ENCODE peak calls at places on chromosomes 16 and 17, in eight cellular contexts. S is T-helper 17 cell; N is mesothelial cell of epicardium; V is stromal cell of bone marrow; O is amniotic stem cell; W is activated CD4-positive, alpha-beta T cell treated with anti-CD3 and anti-CD28 coated beads, Interleukin-2, amount 50 U/mL, for 1 hour; A is fibroblast of the aortic adventitia; J is GM13977. K is an unnamed sample.

GRCh38 chr17:11720816-11721215 is 122.5 kb downstream of the DNAH9 start:
- DNase-seq in S (no peak), N (no peak), V (no peak), O (no peak), W (no peak), A (no peak), J (no peak), K (no peak)

GRCh38 chr16:2700786-2701185 is 18.5 kb downstream of the KCTD5 start:
- DNase-seq in S (no peak), N (no peak), V (no peak), O (no peak), W (no peak), A (no peak), J (no peak), K (no peak)

GRCh38 chr17:76076100-76076764 is 1.7 kb downstream of the GALR2 start:
- DNase-seq in S (no peak), N (no peak), V (no peak), O (no peak), W (no peak), A (no peak), J (no peak), K (no peak)

GRCh38 chr17:2366747-2367494 is 29.6 kb downstream of the SGSM2 start:
- DNase-seq in S (no peak), N (no peak), V (no peak), O (no peak), W (no peak), A (no peak), J (no peak), K (no peak)

GRCh38 chr17:50768348-50768761 is 1.0 kb upstream of the ANKRD40CL start:
- DNase-seq in S (no peak), N (no peak), V (no peak), O (no peak), W (no peak), A (no peak), J (no peak), K (no peak)

GRCh38 chr17:7440823-7441174 is 1.5 kb downstream of the FGF11 start:
- DNase-seq in S (no peak), N (peak; percentile 74), V (no peak), O (no peak), W (no peak), A (peak; percentile 22), J (peak; percentile 81), K (no peak)

GRCh38 chr16:68995011-68995504 is 110.4 kb upstream of the HAS3 start:
- DNase-seq in S (no peak), N (no peak), V (no peak), O (no peak), W (no peak), A (peak; percentile 55), J (no peak), K (peak; percentile 35)

GRCh38 chr16:21260870-21261791 is 17.0 kb downstream of the CRYM start:
- DNase-seq in S (no peak), N (no peak), V (peak; percentile 84), O (no peak), W (no peak), A (peak; percentile 97), J (no peak), K (no peak)

GRCh38 chr17:44734272-44734671 is 24.5 kb upstream of the ADAM11 start:
- DNase-seq in S (no peak), N (no peak), V (no peak), O (no peak), W (no peak), A (no peak), J (no peak), K (no peak)

GRCh38 chr17:27222515-27222914 is 71.4 kb upstream of the WSB1 start:
- DNase-seq in S (no peak), N (no peak), V (no peak), O (no peak), W (no peak), A (no peak), J (no peak), K (no peak)

GRCh38 chr17:8927395-8927794 is 38.1 kb downstream of the PIK3R5 start:
- DNase-seq in S (no peak), N (no peak), V (no peak), O (no peak), W (no peak), A (no peak), J (no peak), K (no peak)

GRCh38 chr16:50315346-50315997 is 49.1 kb downstream of the ADCY7 start:
- DNase-seq in S (no peak), N (no peak), V (no peak), O (no peak), W (no peak), A (peak; percentile 9), J (peak; percentile 10), K (no peak)

GRCh38 chr17:78168906-78169793 is 769 bp downstream of the SYNGR2 start:
- DNase-seq in S (peak; percentile 67), N (peak; percentile 49), V (no peak), O (peak; percentile 24), W (peak; percentile 43), A (no peak), J (peak; percentile 70), K (peak; percentile 75)

GRCh38 chr17:9801505-9801904 is 10.1 kb upstream of the DHRS7C start:
- DNase-seq in S (no peak), N (no peak), V (no peak), O (no peak), W (no peak), A (no peak), J (no peak), K (no peak)

GRCh38 chr17:51682115-51682514 is 421.8 kb downstream of the UTP18 start:
- DNase-seq in S (no peak), N (no peak), V (no peak), O (no peak), W (no peak), A (no peak), J (no peak), K (no peak)

GRCh38 chr17:72466199-72466598 is 345.4 kb downstream of the SOX9 start:
- DNase-seq in S (no peak), N (no peak), V (no peak), O (peak; percentile 49), W (no peak), A (peak; percentile 47), J (peak; percentile 62), K (peak; percentile 13)

GRCh38 chr16:21950782-21951521 is 2.2 kb upstream of the UQCRC2 start:
- DNase-seq in S (no peak), N (no peak), V (no peak), O (no peak), W (peak; percentile 13), A (peak; percentile 55), J (peak; percentile 18), K (no peak)

GRCh38 chr16:66013497-66013896 is 353.0 kb upstream of the CDH5 start:
- DNase-seq in S (no peak), N (no peak), V (no peak), O (no peak), W (no peak), A (no peak), J (no peak), K (no peak)

GRCh38 chr17:73719588-73720071 is 75.4 kb upstream of the SDK2 start:
- DNase-seq in S (no peak), N (no peak), V (no peak), O (no peak), W (no peak), A (no peak), J (no peak), K (no peak)

GRCh38 chr16:88783391-88784073 is 1.5 kb downstream of the PIEZO1 start:
- DNase-seq in S (no peak), N (no peak), V (no peak), O (no peak), W (no peak), A (peak; percentile 30), J (no peak), K (no peak)

GRCh38 chr17:77349976-77350830 is 209.4 kb downstream of the SEC14L1 start:
- DNase-seq in S (no peak), N (peak; percentile 20), V (no peak), O (no peak), W (no peak), A (peak; percentile 77), J (no peak), K (no peak)

GRCh38 chr16:14087590-14088154 is 16.6 kb downstream of the MRTFB start:
- DNase-seq in S (no peak), N (no peak), V (no peak), O (no peak), W (no peak), A (no peak), J (no peak), K (no peak)

GRCh38 chr17:43449470-43450202 is 34.1 kb upstream of the DHX8 start:
- DNase-seq in S (no peak), N (no peak), V (peak; percentile 13), O (no peak), W (no peak), A (no peak), J (no peak), K (no peak)

GRCh38 chr16:10114411-10114810 is 67.8 kb downstream of the GRIN2A start:
- DNase-seq in S (no peak), N (no peak), V (peak; percentile 67), O (no peak), W (no peak), A (no peak), J (no peak), K (no peak)

GRCh38 chr16:67551091-67551490 is 11.2 kb upstream of the CTCF start:
- DNase-seq in S (no peak), N (no peak), V (no peak), O (no peak), W (no peak), A (no peak), J (no peak), K (no peak)

GRCh38 chr17:27245230-27245696 is 48.7 kb upstream of the WSB1 start:
- DNase-seq in S (no peak), N (peak; percentile 54), V (peak; percentile 84), O (peak; percentile 55), W (peak; percentile 30), A (peak; percentile 95), J (peak; percentile 77), K (peak; percentile 32)

GRCh38 chr17:66165537-66166123 is 26.3 kb downstream of the CEP112 start:
- DNase-seq in S (no peak), N (no peak), V (peak; percentile 32), O (peak; percentile 16), W (no peak), A (peak; percentile 84), J (peak; percentile 54), K (peak; percentile 53)

GRCh38 chr16:28280881-28281836 is 11.2 kb upstream of the SBK1 start:
- DNase-seq in S (no peak), N (no peak), V (no peak), O (no peak), W (no peak), A (no peak), J (no peak), K (no peak)

GRCh38 chr17:19456016-19456927 is 45.2 kb downstream of the RNF112 start:
- DNase-seq in S (no peak), N (no peak), V (no peak), O (no peak), W (no peak), A (no peak), J (no peak), K (no peak)

GRCh38 chr17:74430706-74431567 is 951 bp upstream of the GPRC5C start:
- DNase-seq in S (no peak), N (peak; percentile 75), V (peak; percentile 24), O (no peak), W (no peak), A (peak; percentile 60), J (peak; percentile 85), K (no peak)

GRCh38 chr17:80843741-80844156 is 147.9 kb upstream of the CHMP6 start:
- DNase-seq in S (no peak), N (no peak), V (no peak), O (no peak), W (no peak), A (no peak), J (no peak), K (no peak)

GRCh38 chr16:68374961-68375660 is 64.3 kb downstream of the PRMT7 start:
- DNase-seq in S (no peak), N (no peak), V (no peak), O (no peak), W (no peak), A (no peak), J (no peak), K (no peak)

GRCh38 chr17:4566785-4567184 is 6.4 kb upstream of the GGT6 start:
- DNase-seq in S (no peak), N (peak; percentile 77), V (peak; percentile 31), O (peak; percentile 12), W (peak; percentile 37), A (peak; percentile 52), J (peak; percentile 70), K (peak; percentile 65)

GRCh38 chr16:4215106-4215505 is 26.8 kb downstream of the SRL start:
- DNase-seq in S (no peak), N (no peak), V (no peak), O (no peak), W (no peak), A (no peak), J (no peak), K (no peak)